ENCODE peak calls at places on chromosome 3, in seven cellular contexts. M is islet precursor cell; Q is NCI-H2081; R is AG08395; D is activated T-helper 9 cell treated with anti-CD3 and anti-CD28 coated beads, Interleukin-2, amount 50 U/mL, for 16 hours; N is upper lobe of left lung; V is stimulated activated naive B cell treated with anti-CD40 and anti-IgM and Interleukin-4, amounts not matched to agents 10 μg/mL and 1 μg/mL and 100 μg/mL, for 72 hours. U is an unnamed sample.

GRCh38 chr3:111848246-111848645 is 10.8 kb upstream of the PHLDB2 start:
- DNase-seq in M (no peak), Q (no peak), R (no peak), D (no peak), N (no peak), V (no peak), U (no peak)

GRCh38 chr3:156455839-156456238 is 99.1 kb downstream of the SSR3 start:
- DNase-seq in M (peak), Q (no peak), R (no peak), D (no peak), N (no peak), V (no peak), U (no peak)

GRCh38 chr3:41972802-41973201 is 10.9 kb upstream of the ULK4 start:
- DNase-seq in M (no peak), Q (no peak), R (no peak), D (no peak), N (no peak), V (no peak), U (no peak)

GRCh38 chr3:28521663-28522062 is 173.0 kb upstream of the AZI2 start:
- DNase-seq in M (no peak), Q (no peak), R (no peak), D (no peak), N (no peak), V (no peak), U (no peak)

GRCh38 chr3:31893174-31893573 is 87.9 kb downstream of the OSBPL10 start:
- DNase-seq in M (no peak), Q (no peak), R (no peak), D (no peak), N (no peak), V (no peak), U (no peak)

GRCh38 chr3:61627768-61628185 is 66.4 kb downstream of the PTPRG start:
- DNase-seq in M (no peak), Q (no peak), R (peak), D (no peak), N (no peak), V (no peak), U (no peak)

GRCh38 chr3:44568561-44568960 is 13.6 kb downstream of the ZKSCAN7 start:
- DNase-seq in M (no peak), Q (no peak), R (no peak), D (no peak), N (no peak), V (no peak), U (no peak)

GRCh38 chr3:32835943-32836342 is 18.1 kb downstream of the TRIM71 start:
- DNase-seq in M (no peak), Q (no peak), R (no peak), D (no peak), N (no peak), V (no peak), U (no peak)

GRCh38 chr3:191300422-191300821 is 28.8 kb upstream of the CCDC50 start:
- DNase-seq in M (no peak), Q (no peak), R (no peak), D (no peak), N (no peak), V (peak), U (no peak)

GRCh38 chr3:113266738-113267137 is 55.4 kb downstream of the BOC start:
- DNase-seq in M (no peak), Q (peak), R (no peak), D (no peak), N (no peak), V (no peak), U (no peak)

GRCh38 chr3:43970351-43970750 is 271.3 kb upstream of the TOPAZ1 start:
- DNase-seq in M (no peak), Q (no peak), R (no peak), D (no peak), N (no peak), V (no peak), U (no peak)

GRCh38 chr3:103787879-103788278 is 1353.1 kb downstream of the ZPLD1 start:
- DNase-seq in M (no peak), Q (no peak), R (no peak), D (no peak), N (no peak), V (no peak), U (no peak)

GRCh38 chr3:4978966-4979400 is 254 bp upstream of the BHLHE40 start:
- DNase-seq in M (peak), Q (peak), R (peak), D (peak), N (peak), V (peak), U (peak)

GRCh38 chr3:182979719-182980191 is 583 bp downstream of the DCUN1D1 start:
- DNase-seq in M (peak), Q (peak), R (peak), D (no peak), N (peak), V (no peak), U (peak)